ENCODE peak calls at places on chromosomes 11 and 22, in five cellular contexts. U, E, N, M and G are unnamed samples.

GRCh38 chr11:94740975-94741707 is 27.0 kb upstream of the AMOTL1 start:
- DNase-seq in M (peak), E (peak), U (no peak), N (peak), G (peak)

GRCh38 chr11:3087821-3088800 is 30.9 kb upstream of the CARS1 start:
- DNase-seq in E (peak), M (no peak), N (no peak), U (no peak), G (no peak)

GRCh38 chr11:33829430-33830141 is 55.3 kb upstream of the FBXO3 start:
- DNase-seq in U (no peak), E (peak), N (no peak), M (peak), G (peak)

GRCh38 chr11:9903579-9903978 is 239.7 kb downstream of the SWAP70 start:
- DNase-seq in M (no peak), N (no peak), E (no peak), U (no peak), G (no peak)

GRCh38 chr22:47105085-47105484 is 342.6 kb downstream of the TBC1D22A start:
- DNase-seq in E (no peak), M (no peak), N (no peak), U (no peak), G (no peak)

GRCh38 chr11:10348650-10349280 is 43.9 kb downstream of the ADM start:
- DNase-seq in N (no peak), M (no peak), E (no peak), U (peak), G (no peak)

GRCh38 chr11:117929568-117930207 is 486 bp upstream of the TMPRSS13 start:
- DNase-seq in M (no peak), U (no peak), E (peak), N (no peak), G (no peak)

GRCh38 chr11:93988912-93989311 is 32.2 kb upstream of the HEPHL1 start:
- DNase-seq in E (no peak), U (no peak), M (no peak), N (no peak), G (no peak)

GRCh38 chr11:34620820-34621792 is at the start of gene EHF:
- DNase-seq in M (no peak), E (no peak), N (no peak), U (no peak), G (peak)

GRCh38 chr22:32531955-32532818 is 57.6 kb downstream of the FBXO7 start:
- DNase-seq in E (peak), N (peak), M (peak), U (no peak), G (peak)

GRCh38 chr11:78313181-78313788 is 104.3 kb downstream of the GAB2 start:
- DNase-seq in U (no peak), M (no peak), E (no peak), N (no peak), G (no peak)

GRCh38 chr11:62611705-62612365 is 740 bp downstream of the EML3 start:
- DNase-seq in M (peak), E (peak), U (no peak), N (peak), G (peak)

GRCh38 chr11:67113231-67113721 is 5.8 kb upstream of the KDM2A start:
- DNase-seq in M (no peak), U (no peak), N (peak), E (peak), G (no peak)

GRCh38 chr11:89456681-89457080 is 34.5 kb downstream of the NOX4 start:
- DNase-seq in E (no peak), M (no peak), U (no peak), N (no peak), G (no peak)

GRCh38 chr22:38881464-38881871 is 9.5 kb upstream of the CBX6 start:
- DNase-seq in M (no peak), E (peak), N (peak), U (peak), G (peak)

DNA sequence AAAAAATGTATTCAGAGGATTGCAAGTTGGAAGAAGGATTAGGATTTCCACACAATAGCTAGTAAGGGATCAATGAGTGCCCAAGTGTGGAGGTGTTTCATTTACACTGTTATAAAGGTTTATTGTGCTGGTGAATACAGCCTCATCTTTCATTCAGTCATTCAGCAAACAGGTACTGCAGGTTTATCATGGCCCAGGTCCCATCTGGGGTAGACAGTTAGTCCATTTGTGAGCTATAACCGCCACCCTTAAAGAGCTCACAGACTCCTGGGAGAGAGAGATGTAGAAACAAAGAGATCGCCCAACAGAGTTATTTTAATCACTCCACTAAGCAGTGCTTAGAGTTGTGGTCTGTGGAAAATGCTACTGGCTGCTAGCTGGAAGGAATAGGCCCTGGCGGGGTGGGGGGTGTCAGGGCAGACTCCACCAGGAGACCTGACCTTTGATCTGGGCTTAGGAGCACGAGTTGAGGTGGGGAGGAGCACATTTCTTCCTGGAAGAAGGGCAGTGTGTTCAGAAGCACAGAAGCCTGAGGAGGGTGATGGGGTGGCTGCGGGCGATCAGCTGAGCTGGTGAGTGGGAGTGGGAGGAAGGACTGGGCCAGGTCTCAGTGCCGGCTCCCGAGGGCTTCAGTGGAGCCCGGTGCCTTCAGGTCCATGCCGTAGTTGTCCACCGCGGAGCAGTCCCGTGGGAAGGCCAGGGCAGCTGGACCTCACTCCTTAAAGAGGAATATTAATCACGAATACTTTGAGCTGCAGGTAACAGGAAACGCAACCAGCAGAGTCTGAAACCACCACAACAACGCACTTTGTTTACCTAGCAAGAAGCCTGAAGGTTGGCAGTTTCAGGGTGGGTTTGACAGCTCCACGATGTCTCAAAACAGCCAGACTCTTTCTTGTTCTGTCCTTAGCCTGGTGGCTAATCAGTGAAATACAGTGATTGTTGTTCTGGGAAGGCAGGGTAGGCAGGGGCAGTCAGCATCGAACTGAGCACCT is 11.2 kb downstream of the TOM1 start:
- DNase-seq in E (no peak), M (no peak), N (no peak), U (no peak), G (peak)
- TF ChIP-seq CTCF in E (no peak), M (no peak), N (no peak), U (no peak), G (no peak)

DNA sequence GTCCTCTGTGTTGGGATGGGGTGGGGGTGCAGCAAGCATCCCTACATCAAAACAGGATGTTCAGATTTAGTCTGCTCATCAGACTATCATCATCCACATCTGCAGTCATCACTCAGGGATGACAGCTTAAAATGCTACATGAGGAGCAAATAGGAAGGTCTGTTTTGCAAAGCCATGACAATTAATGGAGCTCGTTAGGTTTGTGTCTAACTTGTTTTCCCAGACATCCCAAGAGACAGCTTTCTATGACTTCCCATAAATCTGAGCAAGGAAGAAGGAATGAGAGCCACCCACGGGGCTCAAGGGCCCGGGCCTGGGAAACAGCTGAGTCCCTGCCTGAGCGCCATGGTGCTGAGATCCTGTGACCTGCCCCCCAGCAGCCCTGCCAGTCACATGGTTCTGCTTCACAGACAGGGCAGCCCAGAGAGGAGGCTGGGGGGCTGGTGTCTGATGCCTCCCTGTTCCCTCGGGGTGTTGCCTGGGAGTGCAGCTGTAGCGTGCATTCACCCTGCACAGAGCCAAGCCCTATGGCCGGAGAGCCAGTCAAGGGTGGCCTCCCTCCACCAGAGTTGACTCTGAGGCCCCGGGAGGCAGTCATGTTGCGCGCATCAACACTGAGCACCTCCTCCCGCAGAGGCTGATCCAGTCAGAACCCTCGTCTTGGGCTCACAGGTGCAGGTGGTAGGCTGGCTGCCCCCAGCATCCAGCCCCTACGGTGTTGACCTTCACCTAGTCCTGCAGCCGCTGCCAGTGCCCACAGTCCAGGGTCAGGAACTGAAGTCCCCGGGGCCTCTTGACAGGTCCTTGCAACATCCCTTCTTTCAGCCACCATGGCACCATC is 12.1 kb downstream of the DERL3 start:
- DNase-seq in U (no peak), M (no peak), N (peak), E (no peak), G (no peak)
- TF ChIP-seq POLR2A in U (no peak), M (no peak), N (no peak), E (no peak), G (no peak)

DNA sequence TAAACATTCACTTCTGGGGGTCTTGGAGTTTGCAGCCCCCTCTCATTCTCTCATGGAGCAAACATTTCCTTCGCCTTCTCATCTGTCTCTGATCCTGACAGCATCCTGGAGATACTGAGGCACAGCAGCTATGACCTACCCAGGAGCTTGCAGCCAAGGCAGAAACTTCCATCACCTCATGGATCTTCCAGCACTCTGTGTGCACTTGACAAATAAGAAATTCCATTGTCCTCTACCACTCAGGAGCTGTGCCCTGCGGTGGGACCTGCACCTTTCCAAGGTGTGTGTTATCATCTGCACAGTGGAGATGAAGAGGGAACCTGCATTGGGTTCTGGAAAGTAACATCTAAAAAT is 49.1 kb downstream of the GGTLC2 start:
- DNase-seq in N (no peak), M (no peak), E (no peak), U (no peak), G (no peak)
- H3K4me3 ChIP-seq in N (no peak), M (no peak), E (no peak), U (no peak), G (no peak)

GRCh38 chr11:112995423-112996084 is 34.3 kb downstream of the NCAM1 start:
- DNase-seq in U (no peak), E (no peak), N (no peak), M (no peak), G (no peak)

GRCh38 chr11:112999518-112999917 is 38.3 kb downstream of the NCAM1 start:
- DNase-seq in U (no peak), E (no peak), N (no peak), M (no peak), G (no peak)

GRCh38 chr11:113001709-113002108 is 40.5 kb downstream of the NCAM1 start:
- DNase-seq in N (no peak), M (no peak), U (no peak), E (no peak), G (no peak)

GRCh38 chr11:112996924-112997323 is 35.7 kb downstream of the NCAM1 start:
- DNase-seq in N (no peak), U (no peak), E (no peak), M (no peak), G (no peak)

GRCh38 chr11:112997829-112998228 is 36.6 kb downstream of the NCAM1 start:
- DNase-seq in U (no peak), N (no peak), M (no peak), E (no peak), G (no peak)
- TF ChIP-seq CTCF in U (no peak), N (no peak), M (no peak), E (no peak), G (no peak)

DNA sequence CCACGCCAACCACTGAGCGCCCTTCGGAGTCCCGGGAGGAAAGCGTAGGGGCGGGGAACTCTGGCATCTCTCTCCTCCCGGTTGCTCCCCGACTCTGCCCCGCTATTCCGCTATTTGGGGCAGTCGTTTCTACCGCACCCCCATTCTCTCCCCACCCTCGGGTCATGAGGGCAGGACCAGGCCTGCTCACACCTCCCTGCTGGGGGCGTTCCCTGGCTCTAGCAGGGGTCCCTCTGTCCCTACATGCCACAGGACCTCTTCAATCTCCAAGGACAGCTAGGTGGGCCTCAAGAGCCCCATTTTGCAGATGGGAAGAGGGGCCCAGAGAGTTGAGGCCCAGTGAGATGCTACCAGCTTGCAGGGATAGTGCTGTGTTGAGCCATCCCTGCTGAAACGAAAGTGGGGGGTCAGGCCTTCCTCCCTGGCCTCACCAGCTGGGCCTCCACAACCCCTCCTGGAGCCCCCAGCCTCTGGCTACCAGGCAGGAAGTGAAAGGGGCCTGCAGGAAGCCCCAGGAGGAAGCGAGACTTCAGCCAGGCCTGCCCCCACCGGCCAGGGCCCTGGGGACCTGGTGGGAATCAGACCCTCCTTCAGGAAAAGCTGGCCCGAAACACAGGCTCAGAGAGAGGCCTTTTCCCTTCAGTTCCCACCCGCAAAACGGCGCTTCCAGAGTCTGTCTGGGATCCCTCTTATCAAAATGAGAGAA is 5.5 kb upstream of the SHISA8 start:
- DNase-seq in E (no peak), N (no peak), M (no peak), U (no peak), G (no peak)
- TF ChIP-seq POLR2A in E (no peak), N (no peak), M (no peak), U (no peak), G (no peak)

DNA sequence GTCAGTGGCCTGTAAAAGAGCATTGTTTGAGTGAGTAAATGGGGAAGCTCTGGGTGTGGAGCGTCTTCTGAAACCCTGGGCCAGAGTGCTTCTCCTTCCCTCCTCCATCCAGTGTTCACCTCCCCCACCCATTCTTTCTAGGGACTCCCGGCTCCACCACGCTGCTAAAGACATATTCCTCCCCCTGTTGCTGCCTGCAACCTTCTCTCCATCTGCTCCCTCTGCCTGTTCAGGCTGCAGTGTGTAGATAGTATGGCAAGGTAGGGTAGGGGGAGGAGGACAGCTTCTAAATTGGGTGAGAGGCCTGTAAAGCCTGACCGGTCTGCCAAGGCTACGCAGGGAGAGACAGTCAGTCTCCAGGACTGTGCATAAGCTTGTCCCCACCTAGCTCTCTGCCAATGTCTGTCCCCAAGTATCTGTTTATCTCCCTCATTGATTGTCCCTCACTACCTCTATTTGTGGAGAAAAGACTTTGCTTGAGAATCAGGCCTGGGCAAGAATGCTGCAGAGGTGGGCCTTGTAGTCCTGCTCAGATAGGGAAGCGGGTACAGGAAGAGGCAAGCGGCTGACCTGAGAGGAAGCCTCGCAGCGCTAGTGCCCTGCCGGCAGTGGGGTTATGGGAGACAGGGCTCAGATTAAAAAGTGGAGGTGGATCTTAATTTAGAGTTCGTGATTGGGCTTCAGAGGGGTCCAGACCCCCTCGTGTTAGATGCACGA is 905 bp upstream of the SEZ6L start:
- DNase-seq in E (no peak), U (peak), N (no peak), M (no peak), G (no peak)
- H3K4me3 ChIP-seq in E (no peak), U (no peak), N (peak), M (no peak), G (no peak)